ENCODE peak calls at places on chromosomes 13 and 19, in six cellular contexts. Q, Y, N, A, O and V are unnamed samples.

GRCh38 chr19:54882758-54883157 is 8.7 kb downstream of the FCAR start:
- DNase-seq in Q (no peak), A (no peak), N (peak; percentile 10), Y (no peak), O (no peak), V (no peak)

GRCh38 chr19:2255982-2256685 is at the start of gene JSRP1:
- DNase-seq in Y (peak; percentile 20), N (no peak), O (no peak), Q (no peak), A (no peak), V (peak; percentile 18)

GRCh38 chr19:1867359-1867724 is 4.0 kb upstream of the KLF16 start:
- DNase-seq in Q (no peak), O (no peak), N (no peak), A (no peak), Y (no peak), V (no peak)

GRCh38 chr13:73259061-73259908 is 200.5 kb downstream of the KLF5 start:
- DNase-seq in Q (no peak), Y (no peak), N (no peak), A (no peak), O (no peak), V (no peak)

GRCh38 chr13:44904982-44905381 is 84.3 kb downstream of the NUFIP1 start:
- DNase-seq in O (peak; percentile 89), Y (no peak), A (no peak), N (no peak), Q (peak; percentile 99), V (no peak)

GRCh38 chr19:1125601-1126533 is 22.1 kb downstream of the GPX4 start:
- DNase-seq in Y (no peak), A (no peak), Q (no peak), O (no peak), N (no peak), V (no peak)

GRCh38 chr19:33236696-33237390 is 11.2 kb upstream of the SLC7A10 start:
- DNase-seq in N (no peak), A (no peak), Q (no peak), O (no peak), Y (no peak), V (peak; percentile 11)

GRCh38 chr13:111252449-111253124 is 67.9 kb upstream of the TEX29 start:
- DNase-seq in Y (no peak), A (no peak), N (no peak), Q (no peak), O (no peak), V (no peak)

GRCh38 chr13:104021806-104022397 is 955.7 kb upstream of the SLC10A2 start:
- DNase-seq in Q (no peak), Y (no peak), A (no peak), N (no peak), O (no peak), V (no peak)

GRCh38 chr19:50963381-50963780 is 6.0 kb downstream of the KLK6 start:
- DNase-seq in N (no peak), Y (no peak), A (no peak), Q (no peak), O (no peak), V (no peak)

GRCh38 chr13:110116072-110116487 is 190.9 kb downstream of the COL4A1 start:
- DNase-seq in N (peak; percentile 70), A (no peak), O (peak; percentile 79), Y (peak; percentile 82), Q (peak; percentile 76), V (peak; percentile 86)

GRCh38 chr13:21812192-21812626 is 141.3 kb downstream of the FGF9 start:
- DNase-seq in N (no peak), O (no peak), A (no peak), Y (no peak), Q (no peak), V (peak; percentile 20)

GRCh38 chr19:23055946-23056345 is 53.0 kb upstream of the ZNF728 start:
- DNase-seq in Q (no peak), Y (no peak), A (no peak), O (no peak), N (no peak), V (no peak)

GRCh38 chr13:35789335-35790166 is 313.1 kb upstream of the MAB21L1 start:
- DNase-seq in N (peak; percentile 6), A (peak; percentile 17), Y (no peak), Q (peak; percentile 67), O (no peak), V (no peak)

GRCh38 chr13:32278456-32278855 is 36.7 kb downstream of the ZAR1L start:
- DNase-seq in Y (no peak), N (no peak), Q (peak; percentile 84), O (no peak), A (no peak), V (no peak)

GRCh38 chr13:35475960-35476943 is at the start of gene MAB21L1:
- DNase-seq in O (peak; percentile 75), Q (peak; percentile 61), N (peak; percentile 5), A (no peak), Y (no peak), V (peak; percentile 72)

GRCh38 chr19:11410682-11411081 is 8.4 kb downstream of the RGL3 start:
- DNase-seq in N (no peak), A (no peak), Y (no peak), Q (peak; percentile 28), O (no peak), V (no peak)

GRCh38 chr19:1251233-1251502 is 2.8 kb downstream of the MIDN start:
- DNase-seq in Q (peak; percentile 81), A (no peak), N (peak; percentile 38), O (peak; percentile 73), Y (no peak), V (no peak)

GRCh38 chr13:44244288-44244687 is 129.3 kb upstream of the SERP2 start:
- DNase-seq in A (no peak), N (no peak), Y (no peak), Q (peak; percentile 40), O (no peak), V (no peak)

GRCh38 chr13:49454388-49455015 is 10.4 kb downstream of the SETDB2 start:
- DNase-seq in O (no peak), A (no peak), Q (peak; percentile 89), Y (no peak), N (peak; percentile 14), V (no peak)

GRCh38 chr19:34218818-34219164 is 35.6 kb upstream of the GARRE1 start:
- DNase-seq in Y (no peak), O (no peak), Q (no peak), N (no peak), A (no peak), V (no peak)

GRCh38 chr19:10514211-10515145 is 2.8 kb downstream of the S1PR5 start:
- DNase-seq in A (no peak), N (peak; percentile 69), Y (peak; percentile 79), O (no peak), Q (no peak), V (peak; percentile 75)

GRCh38 chr13:51453959-51454703 is 1.3 kb upstream of the INTS6 start:
- DNase-seq in Q (peak; percentile 27), A (no peak), O (peak; percentile 36), N (no peak), Y (no peak), V (peak; percentile 23)

GRCh38 chr13:26025196-26025595 is 26.6 kb downstream of the SHISA2 start:
- DNase-seq in Q (no peak), A (no peak), Y (peak; percentile 45), O (no peak), N (no peak), V (no peak)

GRCh38 chr19:45098521-45099464 is 5.8 kb downstream of the PPP1R37 start:
- DNase-seq in Y (no peak), N (no peak), O (no peak), Q (peak; percentile 51), A (no peak), V (no peak)

GRCh38 chr19:38869836-38870607 is 8.1 kb downstream of the RINL start:
- DNase-seq in N (peak; percentile 93), Q (peak; percentile 41), O (peak; percentile 96), A (peak; percentile 85), Y (peak; percentile 89), V (peak; percentile 78)

GRCh38 chr13:97125810-97126738 is 96.1 kb upstream of the MBNL2 start:
- DNase-seq in N (no peak), A (no peak), Q (peak; percentile 85), Y (no peak), O (no peak), V (no peak)

GRCh38 chr13:35812730-35813129 is 318.5 kb downstream of the DCLK1 start:
- DNase-seq in Q (no peak), A (no peak), N (no peak), O (no peak), Y (no peak), V (no peak)

GRCh38 chr19:16371540-16371986 is 46.9 kb downstream of the KLF2 start:
- DNase-seq in Y (no peak), O (no peak), A (no peak), N (peak; percentile 78), Q (no peak), V (no peak)

GRCh38 chr13:44049546-44049945 is 169.8 kb downstream of the LACC1 start:
- DNase-seq in Q (no peak), N (no peak), A (no peak), Y (no peak), O (no peak), V (no peak)

GRCh38 chr19:55677572-55678028 is 2.6 kb downstream of the EPN1 start:
- DNase-seq in A (no peak), Y (no peak), Q (no peak), N (no peak), O (no peak), V (no peak)

GRCh38 chr19:47239610-47240296 is 8.8 kb upstream of the BBC3 start:
- DNase-seq in O (no peak), Y (peak; percentile 83), N (peak; percentile 57), A (peak; percentile 85), Q (peak; percentile 51), V (peak; percentile 80)

GRCh38 chr19:39448271-39448670 is 2.9 kb downstream of the SUPT5H start:
- DNase-seq in Q (peak; percentile 52), Y (no peak), N (peak; percentile 71), A (no peak), O (no peak), V (no peak)

GRCh38 chr13:113365551-113365971 is 1.6 kb upstream of the GRTP1 start:
- DNase-seq in O (no peak), Y (no peak), A (no peak), Q (no peak), N (no peak), V (no peak)

GRCh38 chr19:37218592-37218935 is 550 bp downstream of the ZNF383 start:
- DNase-seq in Y (no peak), O (no peak), A (no peak), Q (peak; percentile 67), N (no peak), V (no peak)

GRCh38 chr19:32464279-32464678 is 58.7 kb downstream of the DPY19L3 start:
- DNase-seq in O (no peak), A (no peak), Q (peak; percentile 14), N (no peak), Y (no peak), V (no peak)

GRCh38 chr13:60431108-60431700 is 34.2 kb downstream of the TDRD3 start:
- DNase-seq in O (no peak), Y (no peak), A (no peak), Q (peak; percentile 71), N (peak; percentile 29), V (no peak)